ENCODE peak calls at places on chromosomes 1 and 21, in nine cellular contexts. One of them, this sample, is unnamed.

GRCh38 chr21:42623684-42624083 is 29.7 kb upstream of the PDE9A start:
- DNase-seq in fibroblast of lung: no peak
- DNase-seq in heart right ventricle: no peak
- DNase-seq in lower lobe of right lung: no peak
- DNase-seq in right atrium auricular region: no peak
- DNase-seq in psoas muscle: no peak
- DNase-seq in HCT116: no peak
- DNase-seq in brain microvascular endothelial cell: no peak
- DNase-seq in GM12865: no peak
- DNase-seq in this sample: no peak

GRCh38 chr1:41161851-41162250 is 80.3 kb downstream of the SCMH1 start:
- DNase-seq in fibroblast of lung: no peak
- DNase-seq in heart right ventricle: no peak
- DNase-seq in lower lobe of right lung: no peak
- DNase-seq in right atrium auricular region: no peak
- DNase-seq in psoas muscle: no peak
- DNase-seq in HCT116: no peak
- DNase-seq in brain microvascular endothelial cell: no peak
- DNase-seq in GM12865: no peak
- DNase-seq in this sample: no peak

GRCh38 chr21:33703750-33704606 is 61.7 kb downstream of the ITSN1 start:
- DNase-seq in fibroblast of lung: no peak
- DNase-seq in heart right ventricle: no peak
- DNase-seq in lower lobe of right lung: no peak
- DNase-seq in right atrium auricular region: no peak
- DNase-seq in psoas muscle: no peak
- DNase-seq in HCT116: no peak
- DNase-seq in brain microvascular endothelial cell: no peak
- DNase-seq in GM12865: no peak
- DNase-seq in this sample: no peak

GRCh38 chr1:172551279-172551678 is 18.3 kb downstream of the SUCO start:
- DNase-seq in fibroblast of lung: no peak
- DNase-seq in heart right ventricle: no peak
- DNase-seq in lower lobe of right lung: no peak
- DNase-seq in right atrium auricular region: no peak
- DNase-seq in psoas muscle: no peak
- DNase-seq in HCT116: no peak
- DNase-seq in brain microvascular endothelial cell: no peak
- DNase-seq in GM12865: no peak
- DNase-seq in this sample: no peak

GRCh38 chr1:23224721-23225648 is 7.7 kb upstream of the HTR1D start:
- DNase-seq in fibroblast of lung: peak
- DNase-seq in heart right ventricle: peak
- DNase-seq in lower lobe of right lung: no peak
- DNase-seq in right atrium auricular region: peak
- DNase-seq in psoas muscle: no peak
- DNase-seq in HCT116: no peak
- DNase-seq in brain microvascular endothelial cell: peak
- DNase-seq in GM12865: no peak
- DNase-seq in this sample: peak

GRCh38 chr1:26015358-26015757 is 6.2 kb upstream of the EXTL1 start:
- DNase-seq in fibroblast of lung: no peak
- DNase-seq in heart right ventricle: no peak
- DNase-seq in lower lobe of right lung: peak
- DNase-seq in right atrium auricular region: no peak
- DNase-seq in psoas muscle: no peak
- DNase-seq in HCT116: no peak
- DNase-seq in brain microvascular endothelial cell: no peak
- DNase-seq in GM12865: no peak
- DNase-seq in this sample: no peak

GRCh38 chr1:212670882-212671281 is 28.8 kb downstream of the BATF3 start:
- DNase-seq in fibroblast of lung: no peak
- DNase-seq in heart right ventricle: no peak
- DNase-seq in lower lobe of right lung: no peak
- DNase-seq in right atrium auricular region: peak
- DNase-seq in psoas muscle: no peak
- DNase-seq in HCT116: no peak
- DNase-seq in brain microvascular endothelial cell: no peak
- DNase-seq in GM12865: no peak
- DNase-seq in this sample: no peak

GRCh38 chr1:56550132-56550531 is 29.2 kb downstream of the PLPP3 start:
- DNase-seq in fibroblast of lung: no peak
- DNase-seq in heart right ventricle: no peak
- DNase-seq in lower lobe of right lung: no peak
- DNase-seq in right atrium auricular region: no peak
- DNase-seq in psoas muscle: no peak
- DNase-seq in HCT116: no peak
- DNase-seq in brain microvascular endothelial cell: no peak
- DNase-seq in GM12865: no peak
- DNase-seq in this sample: no peak

GRCh38 chr21:44331650-44332306 is 7.4 kb downstream of the CFAP410 start:
- DNase-seq in fibroblast of lung: no peak
- DNase-seq in heart right ventricle: no peak
- DNase-seq in lower lobe of right lung: no peak
- DNase-seq in right atrium auricular region: no peak
- DNase-seq in psoas muscle: no peak
- DNase-seq in HCT116: no peak
- DNase-seq in brain microvascular endothelial cell: peak
- DNase-seq in GM12865: no peak
- DNase-seq in this sample: no peak

GRCh38 chr1:199269241-199269640 is 630.4 kb downstream of the PTPRC start:
- DNase-seq in fibroblast of lung: peak
- DNase-seq in heart right ventricle: no peak
- DNase-seq in lower lobe of right lung: no peak
- DNase-seq in right atrium auricular region: no peak
- DNase-seq in psoas muscle: no peak
- DNase-seq in HCT116: no peak
- DNase-seq in brain microvascular endothelial cell: no peak
- DNase-seq in GM12865: no peak
- DNase-seq in this sample: no peak

DNA sequence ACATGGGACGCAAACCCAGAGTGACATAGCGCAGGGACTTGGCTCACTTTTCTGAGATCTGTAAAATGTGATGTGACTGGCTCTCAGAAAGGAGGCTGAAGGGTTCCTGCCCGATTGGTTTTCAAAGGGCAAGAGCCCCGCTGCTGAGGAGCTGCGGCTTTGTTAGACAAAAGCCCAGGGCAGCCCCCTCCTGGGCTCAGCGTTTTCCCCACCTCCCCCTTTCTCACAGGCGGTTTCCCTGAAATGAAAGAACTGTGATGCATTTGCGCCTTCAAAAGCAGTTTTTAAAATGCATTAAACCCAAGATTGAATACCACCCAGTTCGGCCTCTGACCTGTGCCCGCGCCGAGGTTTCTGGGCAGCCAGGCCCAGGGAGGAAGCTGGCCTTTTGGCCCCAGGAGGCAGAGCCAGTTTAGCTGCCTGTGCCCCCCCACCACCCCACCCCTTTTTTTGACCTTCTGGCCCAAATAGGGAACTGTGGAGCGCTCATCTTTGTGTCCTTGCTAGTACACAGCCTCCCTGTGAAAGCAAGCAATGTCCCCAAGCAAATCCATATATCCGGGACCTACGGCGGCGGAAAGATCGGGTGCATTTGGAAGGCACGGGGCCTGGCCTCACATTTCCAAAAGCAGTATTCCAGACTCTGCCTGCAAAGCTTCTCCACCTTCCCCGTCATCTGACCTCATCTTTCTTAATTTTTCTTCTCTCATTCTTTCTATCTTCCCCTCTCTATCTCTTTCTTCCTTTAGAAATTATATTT is 28.6 kb downstream of the CD247 start:
- DNase-seq in fibroblast of lung: no peak
- DNase-seq in heart right ventricle: no peak
- DNase-seq in lower lobe of right lung: no peak
- DNase-seq in right atrium auricular region: no peak
- DNase-seq in psoas muscle: no peak
- DNase-seq in HCT116: no peak
- DNase-seq in brain microvascular endothelial cell: no peak
- DNase-seq in GM12865: no peak
- DNase-seq in this sample: no peak
- H3K4me3 ChIP-seq in fibroblast of lung: no peak
- H3K4me3 ChIP-seq in heart right ventricle: no peak
- H3K4me3 ChIP-seq in lower lobe of right lung: no peak
- H3K4me3 ChIP-seq in right atrium auricular region: no peak
- H3K4me3 ChIP-seq in psoas muscle: no peak
- H3K4me3 ChIP-seq in HCT116: no peak
- H3K4me3 ChIP-seq in brain microvascular endothelial cell: no peak
- H3K4me3 ChIP-seq in GM12865: no peak
- H3K4me3 ChIP-seq in this sample: no peak

DNA sequence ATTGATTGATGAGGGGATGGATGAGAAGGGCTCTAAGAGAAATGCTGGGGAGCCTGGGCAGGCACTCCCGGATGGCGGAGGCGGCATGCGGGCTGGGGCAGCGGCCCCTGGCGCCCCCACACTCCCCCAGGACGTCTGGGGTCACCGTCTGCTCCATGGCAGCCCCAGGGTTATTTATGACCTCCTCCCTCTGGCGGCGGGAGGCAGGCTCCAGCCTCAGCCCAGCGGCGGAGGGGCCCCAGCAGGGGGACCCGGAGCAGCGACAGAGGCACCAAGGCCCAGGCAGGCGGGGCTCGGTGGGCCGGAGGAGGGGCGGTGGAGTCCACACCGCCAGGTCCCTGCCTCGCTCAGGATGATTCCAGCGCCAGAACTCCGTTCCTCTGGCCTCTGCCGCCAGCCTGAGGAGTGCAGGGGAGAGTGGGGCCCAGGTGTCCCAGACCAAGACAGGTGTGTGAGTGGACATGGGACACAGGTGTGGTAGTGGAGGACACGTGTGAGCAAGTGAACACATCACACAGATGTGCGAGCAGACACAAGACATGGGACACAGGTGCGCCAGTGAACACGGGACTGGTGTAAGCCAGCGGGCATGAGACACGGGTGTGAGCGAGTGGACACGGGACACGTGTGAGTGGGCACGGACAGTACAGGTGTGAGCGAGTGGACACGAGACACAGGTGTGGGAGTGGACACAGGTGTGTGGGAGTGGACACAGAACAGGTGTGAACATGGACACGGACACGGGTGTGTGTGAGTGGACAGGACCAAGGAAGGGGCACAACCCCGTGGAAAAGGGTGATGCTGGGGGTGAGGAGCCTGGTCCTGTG is 2.5 kb upstream of the SAMD11 start:
- DNase-seq in fibroblast of lung: peak
- DNase-seq in heart right ventricle: peak
- DNase-seq in lower lobe of right lung: peak
- DNase-seq in right atrium auricular region: no peak
- DNase-seq in psoas muscle: peak
- DNase-seq in HCT116: peak
- DNase-seq in brain microvascular endothelial cell: peak
- DNase-seq in GM12865: peak
- DNase-seq in this sample: no peak
- TF ChIP-seq CTCF in fibroblast of lung: peak
- TF ChIP-seq CTCF in heart right ventricle: peak
- TF ChIP-seq CTCF in lower lobe of right lung: peak
- TF ChIP-seq CTCF in right atrium auricular region: peak
- TF ChIP-seq CTCF in psoas muscle: peak
- TF ChIP-seq CTCF in HCT116: peak
- TF ChIP-seq CTCF in brain microvascular endothelial cell: peak
- TF ChIP-seq CTCF in GM12865: no peak
- TF ChIP-seq CTCF in this sample: no peak

DNA sequence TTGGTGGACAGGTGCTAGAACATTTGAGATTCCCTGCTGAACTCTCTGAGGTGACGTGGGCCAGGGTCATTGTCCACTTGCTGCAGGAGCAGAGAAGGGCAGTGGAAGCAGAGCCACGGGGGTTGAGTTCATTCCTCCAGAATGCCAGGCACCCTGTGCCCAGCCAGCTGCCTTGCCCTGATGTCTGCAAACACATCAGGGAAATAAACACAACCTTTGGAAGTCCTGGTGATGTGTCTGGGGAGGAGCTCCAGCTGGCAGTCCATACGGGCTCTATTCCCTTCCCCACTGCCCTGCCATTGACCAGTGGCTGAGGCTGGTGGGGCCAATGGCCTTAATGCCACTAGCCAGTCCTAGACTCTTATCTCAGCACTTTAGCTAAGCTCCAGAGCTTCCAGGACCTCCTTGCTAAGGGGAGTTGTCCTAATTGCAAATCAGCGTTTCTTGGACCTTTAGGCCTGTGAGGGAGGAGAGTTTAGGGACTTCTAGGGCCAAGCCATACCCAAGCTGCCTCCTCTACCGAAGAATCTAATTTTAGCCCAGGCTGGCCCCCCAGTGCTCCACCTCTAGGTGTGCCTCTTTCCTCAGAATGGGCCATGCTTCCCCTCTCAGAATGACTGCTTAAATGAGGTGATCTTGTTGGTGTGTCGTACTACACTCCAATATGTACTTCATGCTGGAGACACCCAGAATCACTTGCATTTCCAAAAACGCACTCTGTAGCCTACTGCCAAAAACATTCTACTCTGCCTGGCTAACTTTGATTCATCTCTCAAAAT is 25.9 kb upstream of the MFSD2A start:
- DNase-seq in fibroblast of lung: no peak
- DNase-seq in heart right ventricle: no peak
- DNase-seq in lower lobe of right lung: no peak
- DNase-seq in right atrium auricular region: no peak
- DNase-seq in psoas muscle: no peak
- DNase-seq in HCT116: no peak
- DNase-seq in brain microvascular endothelial cell: no peak
- DNase-seq in GM12865: no peak
- DNase-seq in this sample: no peak
- H3K4me3 ChIP-seq in fibroblast of lung: no peak
- H3K4me3 ChIP-seq in heart right ventricle: no peak
- H3K4me3 ChIP-seq in lower lobe of right lung: no peak
- H3K4me3 ChIP-seq in right atrium auricular region: no peak
- H3K4me3 ChIP-seq in psoas muscle: no peak
- H3K4me3 ChIP-seq in HCT116: no peak
- H3K4me3 ChIP-seq in brain microvascular endothelial cell: no peak
- H3K4me3 ChIP-seq in GM12865: no peak
- H3K4me3 ChIP-seq in this sample: no peak

GRCh38 chr1:223758734-223759133 is 46.4 kb downstream of the CAPN2 start:
- DNase-seq in fibroblast of lung: no peak
- DNase-seq in heart right ventricle: no peak
- DNase-seq in lower lobe of right lung: no peak
- DNase-seq in right atrium auricular region: no peak
- DNase-seq in psoas muscle: no peak
- DNase-seq in HCT116: no peak
- DNase-seq in brain microvascular endothelial cell: no peak
- DNase-seq in GM12865: no peak
- DNase-seq in this sample: no peak

GRCh38 chr1:223760833-223761232 is 48.5 kb downstream of the CAPN2 start:
- DNase-seq in fibroblast of lung: no peak
- DNase-seq in heart right ventricle: no peak
- DNase-seq in lower lobe of right lung: no peak
- DNase-seq in right atrium auricular region: no peak
- DNase-seq in psoas muscle: no peak
- DNase-seq in HCT116: no peak
- DNase-seq in brain microvascular endothelial cell: no peak
- DNase-seq in GM12865: no peak
- DNase-seq in this sample: no peak

GRCh38 chr1:223761416-223761815 is 49.1 kb downstream of the CAPN2 start:
- DNase-seq in fibroblast of lung: no peak
- DNase-seq in heart right ventricle: no peak
- DNase-seq in lower lobe of right lung: no peak
- DNase-seq in right atrium auricular region: no peak
- DNase-seq in psoas muscle: no peak
- DNase-seq in HCT116: no peak
- DNase-seq in brain microvascular endothelial cell: no peak
- DNase-seq in GM12865: no peak
- DNase-seq in this sample: no peak

GRCh38 chr1:223756806-223757700 is 44.7 kb downstream of the CAPN2 start:
- DNase-seq in fibroblast of lung: no peak
- DNase-seq in heart right ventricle: no peak
- DNase-seq in lower lobe of right lung: no peak
- DNase-seq in right atrium auricular region: no peak
- DNase-seq in psoas muscle: no peak
- DNase-seq in HCT116: no peak
- DNase-seq in brain microvascular endothelial cell: no peak
- DNase-seq in GM12865: no peak
- DNase-seq in this sample: no peak

GRCh38 chr1:223759273-223759672 is 46.9 kb downstream of the CAPN2 start:
- DNase-seq in fibroblast of lung: no peak
- DNase-seq in heart right ventricle: no peak
- DNase-seq in lower lobe of right lung: no peak
- DNase-seq in right atrium auricular region: no peak
- DNase-seq in psoas muscle: no peak
- DNase-seq in HCT116: no peak
- DNase-seq in brain microvascular endothelial cell: no peak
- DNase-seq in GM12865: no peak
- DNase-seq in this sample: no peak
- TF ChIP-seq CTCF in fibroblast of lung: no peak
- TF ChIP-seq CTCF in heart right ventricle: no peak
- TF ChIP-seq CTCF in lower lobe of right lung: no peak
- TF ChIP-seq CTCF in right atrium auricular region: no peak
- TF ChIP-seq CTCF in psoas muscle: no peak
- TF ChIP-seq CTCF in HCT116: peak
- TF ChIP-seq CTCF in brain microvascular endothelial cell: peak
- TF ChIP-seq CTCF in GM12865: no peak
- TF ChIP-seq CTCF in this sample: no peak

This sample was measured in breast epithelium.